ENCODE peak calls at places on chromosome 19, in eight cellular contexts. H, J, D, W, V, R, F and B are unnamed samples.

GRCh38 chr19:10431943-10432735 is 11.8 kb downstream of the PDE4A start:
- DNase-seq in F (peak), J (peak), R (no peak), H (peak), V (peak), W (peak), D (no peak), B (no peak)

GRCh38 chr19:17883627-17884413 is 12.1 kb downstream of the SLC5A5 start:
- DNase-seq in H (no peak), J (no peak), F (no peak), R (no peak), D (no peak), V (no peak), W (no peak), B (no peak)

GRCh38 chr19:43526884-43527859 is at the start of gene ETHE1:
- DNase-seq in J (peak), H (peak), V (peak), R (peak), W (peak), F (peak), D (peak), B (peak)

GRCh38 chr19:3186891-3187661 is 1.3 kb downstream of the NCLN start:
- DNase-seq in W (no peak), D (no peak), H (peak), F (no peak), V (peak), J (peak), R (no peak), B (no peak)

GRCh38 chr19:46724468-46724867 is 7.6 kb upstream of the PRKD2 start:
- DNase-seq in J (no peak), D (no peak), F (no peak), H (peak), V (no peak), W (peak), R (no peak), B (no peak)

GRCh38 chr19:9883231-9883758 is 48.2 kb downstream of the PIN1 start:
- DNase-seq in J (peak), V (no peak), R (peak), F (no peak), D (peak), W (no peak), H (no peak), B (peak)

GRCh38 chr19:55640577-55641375 is at the start of gene ZNF580:
- DNase-seq in R (no peak), F (peak), D (peak), J (peak), W (peak), V (peak), H (peak), B (peak)

GRCh38 chr19:15195381-15195964 is 5.3 kb downstream of the NOTCH3 start:
- DNase-seq in H (peak), F (peak), J (peak), V (peak), W (peak), D (peak), R (peak), B (peak)

GRCh38 chr19:51093510-51094345 is 11.0 kb upstream of the KLK14 start:
- DNase-seq in H (no peak), V (no peak), J (peak), D (no peak), R (peak), W (no peak), F (no peak), B (no peak)

GRCh38 chr19:20513179-20513934 is 52.2 kb downstream of the ZNF737 start:
- DNase-seq in V (no peak), D (no peak), W (no peak), H (no peak), R (no peak), J (no peak), F (peak), B (no peak)

GRCh38 chr19:30132312-30133075 is 190.5 kb downstream of the URI1 start:
- DNase-seq in D (no peak), J (no peak), W (no peak), F (no peak), R (no peak), H (no peak), V (no peak), B (no peak)

GRCh38 chr19:367963-368623 is 23.5 kb upstream of the MIER2 start:
- DNase-seq in D (no peak), R (no peak), W (no peak), V (no peak), H (no peak), J (no peak), F (no peak), B (no peak)

GRCh38 chr19:33514885-33515485 is 6.6 kb downstream of the PEPD start:
- DNase-seq in W (peak), D (no peak), J (peak), R (no peak), V (peak), H (no peak), F (peak), B (no peak)

GRCh38 chr19:23440791-23441190 is 45.5 kb upstream of the ZNF91 start:
- DNase-seq in J (no peak), H (no peak), W (no peak), D (no peak), V (no peak), F (no peak), R (no peak), B (no peak)

GRCh38 chr19:40718774-40719391 is 2.0 kb downstream of the ITPKC start:
- DNase-seq in W (peak), F (peak), H (peak), V (peak), D (peak), R (peak), J (peak), B (peak)

GRCh38 chr19:34365463-34366401 is 736 bp downstream of the GPI start:
- DNase-seq in R (peak), J (peak), W (peak), D (no peak), H (peak), F (peak), V (peak), B (no peak)

GRCh38 chr19:21655540-21656126 is 111.7 kb downstream of the ZNF100 start:
- DNase-seq in V (no peak), W (no peak), H (no peak), D (no peak), F (no peak), R (no peak), J (no peak), B (no peak)

GRCh38 chr19:18761531-18762110 is 29.5 kb downstream of the COMP start:
- DNase-seq in W (no peak), R (no peak), D (no peak), J (no peak), F (peak), H (no peak), V (no peak), B (no peak)

GRCh38 chr19:10419200-10419645 is 1.1 kb upstream of the PDE4A start:
- DNase-seq in H (peak), V (no peak), F (no peak), J (no peak), W (peak), R (no peak), D (no peak), B (no peak)

GRCh38 chr19:46373573-46374359 is 26.9 kb downstream of the PPP5C start:
- DNase-seq in V (peak), H (peak), R (peak), W (peak), F (peak), J (peak), D (peak), B (peak)

GRCh38 chr19:46181386-46181774 is 33.3 kb downstream of the IGFL2 start:
- DNase-seq in W (no peak), F (peak), J (peak), D (no peak), V (no peak), H (no peak), R (peak), B (peak)

GRCh38 chr19:57560049-57560491 is 407 bp upstream of the ZNF550 start:
- DNase-seq in W (peak), H (peak), F (peak), R (peak), D (no peak), V (no peak), J (peak), B (peak)

GRCh38 chr19:41699231-41699967 is 9.0 kb upstream of the CEACAM5 start:
- DNase-seq in F (no peak), D (no peak), V (peak), R (peak), H (no peak), J (no peak), W (no peak), B (no peak)

GRCh38 chr19:44891016-44891882 is at the start of gene TOMM40:
- DNase-seq in J (no peak), H (peak), F (no peak), R (peak), D (peak), W (peak), V (peak), B (no peak)

GRCh38 chr19:18961767-18962423 is 20.9 kb upstream of the HOMER3 start:
- DNase-seq in R (no peak), V (no peak), J (peak), D (peak), F (no peak), W (no peak), H (no peak), B (no peak)